ENCODE peak calls at places on chromosomes 11 and 22, in ten cellular contexts. D is A549, B is IMR-90, W is PC-3, J is brain microvascular endothelial cell, H is body of pancreas, O is pancreas, X is Panc1, G is psoas muscle, E is foreskin fibroblast. T is an unnamed sample.

GRCh38 chr22:27719535-27720227 is 81.9 kb downstream of the MN1 start:
- DNase-seq in D (no peak), B (peak; percentile 16), W (no peak), J (peak; percentile 11), H (no peak), O (no peak), X (no peak), G (peak; percentile 90), E (peak; percentile 20), T (peak; percentile 36)

GRCh38 chr11:62391642-62392425 is 27.0 kb upstream of the SCGB1A1 start:
- DNase-seq in D (no peak), B (no peak), W (no peak), J (no peak), H (no peak), O (no peak), X (no peak), G (no peak), E (no peak), T (no peak)

GRCh38 chr11:93846411-93846810 is 4.0 kb downstream of the VSTM5 start:
- DNase-seq in D (no peak), B (peak; percentile 64), W (peak; percentile 35), J (no peak), H (no peak), O (no peak), X (no peak), G (no peak), E (peak; percentile 19), T (peak; percentile 52)

GRCh38 chr11:64844330-64845124 is at the start of gene CDC42BPG:
- DNase-seq in D (peak; percentile 87), B (peak; percentile 46), W (peak; percentile 95), J (peak; percentile 37), H (peak; percentile 94), O (peak; percentile 95), X (no peak), G (peak; percentile 84), E (peak; percentile 47), T (peak; percentile 69)

GRCh38 chr11:64864473-64865285 is 13.7 kb downstream of the EHD1 start:
- DNase-seq in D (no peak), B (peak; percentile 97), W (no peak), J (peak; percentile 72), H (peak; percentile 48), O (no peak), X (no peak), G (peak; percentile 89), E (peak; percentile 95), T (peak; percentile 89)

GRCh38 chr11:60457576-60457975 is 1.9 kb downstream of the MS4A1 start:
- DNase-seq in D (no peak), B (no peak), W (no peak), J (no peak), H (no peak), O (no peak), X (no peak), G (no peak), E (no peak), T (no peak)

GRCh38 chr11:109362059-109362458 is 59.9 kb upstream of the C11orf87 start:
- DNase-seq in D (no peak), B (peak; percentile 6), W (no peak), J (peak; percentile 14), H (no peak), O (no peak), X (no peak), G (no peak), E (peak; percentile 20), T (no peak)

GRCh38 chr11:125874556-125875124 is 12.8 kb upstream of the HYLS1 start:
- DNase-seq in D (peak; percentile 25), B (peak; percentile 70), W (peak; percentile 90), J (peak; percentile 71), H (peak; percentile 55), O (no peak), X (peak; percentile 51), G (no peak), E (peak; percentile 56), T (peak; percentile 85)

GRCh38 chr11:19275496-19275895 is 34.8 kb upstream of the E2F8 start:
- DNase-seq in D (peak; percentile 21), B (no peak), W (peak; percentile 43), J (no peak), H (no peak), O (no peak), X (no peak), G (no peak), E (no peak), T (no peak)

GRCh38 chr11:63866211-63866610 is 27.3 kb downstream of the MARK2 start:
- DNase-seq in D (no peak), B (peak; percentile 61), W (peak; percentile 42), J (peak; percentile 20), H (peak; percentile 84), O (peak; percentile 67), X (no peak), G (peak; percentile 62), E (peak; percentile 38), T (peak; percentile 87)

GRCh38 chr11:106524446-106524845 is 447.0 kb downstream of the AASDHPPT start:
- DNase-seq in D (no peak), B (no peak), W (no peak), J (no peak), H (no peak), O (no peak), X (no peak), G (no peak), E (no peak), T (no peak)

GRCh38 chr11:19868281-19868821 is 155.7 kb downstream of the NAV2 start:
- DNase-seq in D (no peak), B (peak; percentile 65), W (peak; percentile 33), J (peak; percentile 65), H (no peak), O (no peak), X (no peak), G (peak; percentile 73), E (peak; percentile 55), T (peak; percentile 92)

GRCh38 chr11:77088236-77089003 is 14.2 kb upstream of the OMP start:
- DNase-seq in D (no peak), B (no peak), W (peak; percentile 82), J (no peak), H (peak; percentile 54), O (peak; percentile 54), X (no peak), G (peak; percentile 41), E (no peak), T (no peak)

GRCh38 chr11:119361961-119362725 is 15.6 kb upstream of the MFRP start:
- DNase-seq in D (no peak), B (no peak), W (no peak), J (no peak), H (no peak), O (peak; percentile 17), X (no peak), G (no peak), E (no peak), T (no peak)
- H3K4me3 ChIP-seq in D (no peak overlapping the region), B (no peak overlapping the region), W (peak overlapping the region; percentile 35), J (no peak overlapping the region), H (no peak overlapping the region), O (peak overlapping the region; percentile 61), X (no peak overlapping the region), G (peak overlapping the region; percentile 71), E (no peak overlapping the region), T (no peak overlapping the region)

DNA sequence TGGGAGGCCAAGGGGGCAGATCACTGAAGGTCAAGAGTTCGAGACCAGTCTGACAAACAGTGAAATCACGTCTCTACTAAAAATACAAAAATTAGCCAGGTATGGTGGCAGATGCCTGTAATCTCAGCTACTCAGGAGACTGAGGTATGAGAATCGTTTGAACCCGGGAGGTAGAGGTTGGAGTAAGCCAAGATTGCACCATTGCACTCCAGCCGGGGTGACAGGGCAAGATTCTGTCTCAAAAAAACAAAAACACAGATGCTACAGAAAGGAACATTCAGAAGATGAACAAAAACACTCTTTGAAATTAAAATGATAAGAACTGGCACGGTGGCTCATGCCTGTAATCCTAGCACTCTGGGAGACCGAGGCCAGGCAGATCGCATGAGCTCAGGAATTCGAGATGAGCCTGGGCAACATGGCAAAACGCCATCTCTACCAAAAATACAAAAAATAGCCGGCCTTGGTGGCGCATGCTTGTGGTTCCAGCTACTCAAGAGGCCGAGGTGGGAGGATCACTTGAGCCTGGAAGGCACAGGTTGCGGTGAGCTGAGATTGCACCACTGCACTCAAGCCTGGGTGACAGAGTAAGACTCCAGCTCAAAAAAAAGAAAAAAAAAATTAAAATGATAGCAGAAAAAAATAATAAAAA is 8.5 kb downstream of the RAB6A start:
- DNase-seq in D (no peak), B (no peak), W (no peak), J (no peak), H (peak; percentile 19), O (no peak), X (no peak), G (no peak), E (no peak), T (peak; percentile 53)
- TF ChIP-seq CTCF in D (no peak), B (no peak), W (no peak), J (no peak), H (no peak), O (no peak), X (no peak), G (no peak), E (no peak), T (no peak)

DNA sequence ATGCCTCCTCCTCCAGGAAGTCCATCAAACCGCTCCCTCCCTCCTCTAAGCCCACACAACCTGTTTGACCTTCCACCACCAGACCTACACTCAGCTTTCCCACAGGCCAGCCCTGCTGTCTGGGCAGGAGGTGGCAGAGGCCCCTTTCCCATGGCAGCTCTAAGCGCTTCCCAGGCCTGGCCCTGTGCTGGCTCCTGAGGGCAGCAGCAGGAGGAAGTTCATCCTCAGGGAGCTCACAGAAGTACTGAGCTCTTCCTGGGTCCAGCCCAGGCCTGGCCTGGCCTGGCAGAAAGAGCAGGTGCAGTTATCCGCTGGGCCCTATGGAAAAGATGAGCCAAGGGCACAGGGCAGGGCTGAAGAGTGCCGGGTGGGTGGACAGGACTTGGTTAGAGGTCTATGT is 31.4 kb downstream of the ARAP1 start:
- DNase-seq in D (no peak), B (no peak), W (no peak), J (no peak), H (peak; percentile 39), O (no peak), X (no peak), G (peak; percentile 42), E (no peak), T (no peak)
- H3K4me3 ChIP-seq in D (no peak overlapping the region), B (peak overlapping the region; percentile 41), W (peak overlapping the region; percentile 58), J (peak overlapping the region; percentile 61), H (no peak overlapping the region), O (peak overlapping the region; percentile 58), X (peak overlapping the region; percentile 47), G (peak overlapping the region; percentile 76), E (peak overlapping the region; percentile 64), T (peak overlapping the region; percentile 62)

GRCh38 chr11:117444256-117445096 is 116.8 kb downstream of the CEP164 start:
- DNase-seq in D (no peak), B (no peak), W (no peak), J (no peak), H (no peak), O (no peak), X (no peak), G (no peak), E (no peak), T (no peak)

GRCh38 chr11:117442049-117442868 is 114.6 kb downstream of the CEP164 start:
- DNase-seq in D (no peak), B (no peak), W (no peak), J (no peak), H (no peak), O (no peak), X (no peak), G (no peak), E (no peak), T (no peak)

GRCh38 chr11:117442869-117443239 is 115.2 kb downstream of the CEP164 start:
- DNase-seq in D (no peak), B (no peak), W (no peak), J (no peak), H (no peak), O (no peak), X (no peak), G (no peak), E (no peak), T (no peak)

GRCh38 chr11:117445097-117445658 is 117.5 kb downstream of the CEP164 start:
- DNase-seq in D (no peak), B (no peak), W (no peak), J (no peak), H (no peak), O (no peak), X (no peak), G (no peak), E (no peak), T (no peak)

GRCh38 chr11:117443269-117444186 is 115.9 kb downstream of the CEP164 start:
- DNase-seq in D (peak; percentile 43), B (peak; percentile 30), W (peak; percentile 55), J (peak; percentile 26), H (peak; percentile 60), O (peak; percentile 81), X (no peak), G (peak; percentile 64), E (peak; percentile 29), T (peak; percentile 69)
- TF ChIP-seq CTCF in D (no peak), B (peak; percentile 60), W (peak; percentile 66), J (peak; percentile 79), H (peak; percentile 54), O (peak; percentile 31), X (peak; percentile 83), G (peak; percentile 25), E (peak; percentile 51), T (peak; percentile 75)

T was measured in choroid plexus epithelial cell.